ENCODE peak calls at places on chromosomes 11 and 22, in five cellular contexts. H is A549; C is brain microvascular endothelial cell; T is activated CD4-positive, alpha-beta T cell treated with anti-CD3 and anti-CD28 coated beads, Interleukin-2, amount 50 U/mL, for 1 hour; W is astrocyte of the spinal cord. J is an unnamed sample.

GRCh38 chr11:94855666-94856065 is 87.5 kb downstream of the AMOTL1 start:
- DNase-seq in H (no peak), C (no peak), T (no peak), W (no peak), J (no peak)

GRCh38 chr11:8717876-8718753 is 35.5 kb downstream of the RPL27A start:
- DNase-seq in H (no peak), C (peak; percentile 72), T (no peak), W (peak; percentile 89), J (peak; percentile 79)

GRCh38 chr22:29780220-29780619 is 13.1 kb downstream of the UQCR10 start:
- DNase-seq in H (no peak), C (no peak), T (no peak), W (no peak), J (no peak)

GRCh38 chr11:72774499-72774898 is 19.3 kb downstream of the STARD10 start:
- DNase-seq in H (no peak), C (no peak), T (no peak), W (no peak), J (no peak)

GRCh38 chr22:45087802-45088201 is 75.9 kb upstream of the NUP50 start:
- DNase-seq in H (no peak), C (no peak), T (no peak), W (no peak), J (no peak)

GRCh38 chr11:134466909-134467567 is 55.0 kb upstream of the B3GAT1 start:
- DNase-seq in H (no peak), C (no peak), T (no peak), W (no peak), J (no peak)

GRCh38 chr11:45924927-45925326 is 2.5 kb downstream of the LARGE2 start:
- DNase-seq in H (no peak), C (no peak), T (no peak), W (no peak), J (no peak)

GRCh38 chr22:46463435-46464227 is 73.8 kb downstream of the CELSR1 start:
- DNase-seq in H (no peak), C (no peak), T (no peak), W (no peak), J (no peak)

GRCh38 chr11:47944555-47945128 is 35.7 kb upstream of the PTPRJ start:
- DNase-seq in H (no peak), C (no peak), T (no peak), W (no peak), J (no peak)

GRCh38 chr11:2541881-2542361 is 97.1 kb downstream of the KCNQ1 start:
- DNase-seq in H (no peak), C (no peak), T (no peak), W (no peak), J (no peak)

GRCh38 chr22:23684561-23685031 is 6.2 kb upstream of the RGL4 start:
- DNase-seq in H (no peak), C (peak; percentile 7), T (no peak), W (no peak), J (no peak)

GRCh38 chr22:26681395-26681821 is 24.0 kb downstream of the MIAT start:
- DNase-seq in H (no peak), C (peak; percentile 88), T (no peak), W (peak; percentile 74), J (peak; percentile 43)

GRCh38 chr22:39433476-39434242 is 23.2 kb upstream of the MGAT3 start:
- DNase-seq in H (no peak), C (no peak), T (no peak), W (no peak), J (no peak)

GRCh38 chr22:49827307-49827852 is 293 bp downstream of the BRD1 start:
- DNase-seq in H (no peak), C (no peak), T (peak; percentile 33), W (no peak), J (no peak)

GRCh38 chr11:66868726-66869291 is 11.9 kb downstream of the LRFN4 start:
- DNase-seq in H (peak; percentile 89), C (no peak), T (peak; percentile 80), W (no peak), J (no peak)

GRCh38 chr11:79400206-79400605 is 40.6 kb downstream of the TENM4 start:
- DNase-seq in H (no peak), C (no peak), T (no peak), W (no peak), J (no peak)

GRCh38 chr11:46677169-46677568 is 23.2 kb downstream of the ARHGAP1 start:
- DNase-seq in H (no peak), C (no peak), T (no peak), W (no peak), J (no peak)

GRCh38 chr22:20531404-20532181 is 24.2 kb downstream of the MED15 start:
- DNase-seq in H (peak; percentile 68), C (peak; percentile 78), T (no peak), W (peak; percentile 87), J (peak; percentile 73)

GRCh38 chr22:40806711-40807110 is 12.4 kb downstream of the SLC25A17 start:
- DNase-seq in H (no peak), C (no peak), T (no peak), W (no peak), J (no peak)

GRCh38 chr11:85118151-85118550 is 509.0 kb downstream of the DLG2 start:
- DNase-seq in H (no peak), C (no peak), T (no peak), W (peak; percentile 11), J (no peak)

J was measured in HTR-8/SVneo.